ENCODE peak calls at places on chromosomes 5 and 9, in four cellular contexts. I is fibroblast of mammary gland; W is HCT116; E is CD8-positive, alpha-beta T cell. F is an unnamed sample.
A peak's percentile ranks its signal among the peaks of the same experiment; 100 is the strongest.

GRCh38 chr5:107855171-107855570 is 184.4 kb upstream of the EFNA5 start:
- DNase-seq in I (peak; percentile 11), W (no peak), E (no peak), F (no peak)

GRCh38 chr5:42454216-42454995 is 31.2 kb downstream of the GHR start:
- DNase-seq in I (peak; percentile 34), W (no peak), E (no peak), F (no peak)

GRCh38 chr9:35603506-35603985 is 1.5 kb upstream of the TESK1 start:
- DNase-seq in I (peak; percentile 91), W (no peak), E (no peak), F (peak; percentile 13)

GRCh38 chr9:24766081-24766480 is 220.4 kb upstream of the IZUMO3 start:
- DNase-seq in I (no peak), W (no peak), E (no peak), F (no peak)

GRCh38 chr9:22158983-22159382 is 149.9 kb upstream of the CDKN2B start:
- DNase-seq in I (peak; percentile 96), W (peak; percentile 7), E (no peak), F (no peak)

GRCh38 chr9:97772145-97772544 is 75.0 kb upstream of the XPA start:
- DNase-seq in I (no peak), W (no peak), E (no peak), F (no peak)

GRCh38 chr5:79697222-79698164 is 7.9 kb downstream of the CMYA5 start:
- DNase-seq in I (peak; percentile 43), W (no peak), E (no peak), F (no peak)

GRCh38 chr9:97284798-97285197 is 22.7 kb upstream of the CCDC180 start:
- DNase-seq in I (no peak), W (no peak), E (no peak), F (no peak)

GRCh38 chr9:127915801-127916664 is 808 bp downstream of the ST6GALNAC4 start:
- DNase-seq in I (no peak), W (no peak), E (no peak), F (no peak)

GRCh38 chr5:77963795-77964194 is 187.7 kb upstream of the TBCA start:
- DNase-seq in I (no peak), W (no peak), E (no peak), F (no peak)

GRCh38 chr9:5630038-5630507 is 1.2 kb downstream of the RIC1 start:
- DNase-seq in I (peak; percentile 56), W (no peak), E (no peak), F (no peak)

GRCh38 chr5:99058466-99058865 is 129.7 kb upstream of the CHD1 start:
- DNase-seq in I (no peak), W (no peak), E (no peak), F (no peak)

GRCh38 chr9:90420211-90420610 is 222.4 kb downstream of the DIRAS2 start:
- DNase-seq in I (no peak), W (no peak), E (no peak), F (no peak)

GRCh38 chr5:175809531-175810121 is 61.8 kb upstream of the CPLX2 start:
- DNase-seq in I (peak; percentile 80), W (peak; percentile 37), E (no peak), F (no peak)

GRCh38 chr5:172038167-172038566 is 31.7 kb upstream of the FBXW11 start:
- DNase-seq in I (no peak), W (no peak), E (no peak), F (no peak)

GRCh38 chr9:95018099-95018927 is 291.8 kb downstream of the AOPEP start:
- DNase-seq in I (peak; percentile 97), W (peak; percentile 32), E (no peak), F (no peak)

GRCh38 chr9:135907006-135907434 is 326 bp downstream of the CAMSAP1 start:
- DNase-seq in I (peak; percentile 24), W (no peak), E (no peak), F (no peak)

GRCh38 chr9:119961774-119962408 is 592.7 kb upstream of the BRINP1 start:
- DNase-seq in I (peak; percentile 45), W (peak; percentile 27), E (no peak), F (no peak)

GRCh38 chr9:211557-211956 is 3.1 kb upstream of the DOCK8 start:
- DNase-seq in I (peak; percentile 54), W (no peak), E (no peak), F (no peak)

GRCh38 chr9:123062306-123063171 is 29.1 kb downstream of the GPR21 start:
- DNase-seq in I (no peak), W (no peak), E (no peak), F (no peak)

GRCh38 chr9:80954521-80954920 is 734.8 kb downstream of the TLE1 start:
- DNase-seq in I (no peak), W (no peak), E (no peak), F (peak; percentile 2)

GRCh38 chr5:112844489-112844888 is 16.6 kb upstream of the SRP19 start:
- DNase-seq in I (no peak), W (no peak), E (no peak), F (no peak)

GRCh38 chr9:124886866-124887492 is 25.0 kb downstream of the ARPC5L start:
- DNase-seq in I (no peak), W (no peak), E (no peak), F (no peak)

GRCh38 chr9:124218438-124219289 is 39.1 kb upstream of the NEK6 start:
- DNase-seq in I (peak; percentile 55), W (peak; percentile 36), E (no peak), F (no peak)

GRCh38 chr5:9245071-9245470 is 300.8 kb downstream of the SEMA5A start:
- DNase-seq in I (peak; percentile 10), W (no peak), E (no peak), F (no peak)

GRCh38 chr5:176739461-176740051 is 70.8 kb upstream of the UNC5A start:
- DNase-seq in I (no peak), W (no peak), E (no peak), F (no peak)

GRCh38 chr5:81825237-81825636 is 74.3 kb upstream of the SSBP2 start:
- DNase-seq in I (peak; percentile 93), W (no peak), E (no peak), F (no peak)

GRCh38 chr5:129905467-129906176 is 1.4 kb downstream of the CHSY3 start:
- DNase-seq in I (peak; percentile 21), W (no peak), E (no peak), F (no peak)

GRCh38 chr5:129904102-129904666 is at the start of gene CHSY3:
- DNase-seq in I (peak; percentile 72), W (peak; percentile 46), E (no peak), F (peak; percentile 13)

GRCh38 chr5:129903466-129904101 is 681 bp upstream of the CHSY3 start:
- DNase-seq in I (no peak), W (no peak), E (no peak), F (no peak)

GRCh38 chr5:129904667-129905466 is 602 bp downstream of the CHSY3 start:
- DNase-seq in I (peak; percentile 10), W (no peak), E (no peak), F (no peak)

DNA sequence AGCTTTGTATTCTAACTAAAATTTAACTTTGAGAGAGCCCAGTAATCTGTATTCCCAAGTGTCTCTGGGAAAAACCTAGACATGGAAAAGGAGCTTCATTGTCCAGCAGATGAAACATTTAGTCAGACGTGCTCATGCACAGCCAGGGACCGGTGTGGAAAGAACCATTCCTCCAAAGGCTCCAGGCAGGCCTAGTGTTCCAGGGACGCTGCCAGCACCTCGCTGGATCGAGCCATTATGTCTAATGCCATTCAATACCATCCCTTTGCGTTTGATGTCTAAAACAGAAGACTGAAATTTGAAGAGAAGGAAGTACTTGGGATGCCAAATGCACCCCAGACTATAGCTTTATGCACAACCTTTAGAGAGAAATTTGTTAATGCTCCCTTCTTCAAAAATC is 1.5 kb upstream of the CHSY3 start:
- DNase-seq in I (no peak), W (no peak), E (no peak), F (no peak)
- H3K4me3 ChIP-seq in I (no peak overlapping the region), W (no peak overlapping the region), E (no peak overlapping the region), F (no peak overlapping the region)

GRCh38 chr5:73446631-73447233 is 1.8 kb downstream of the FOXD1 start:
- DNase-seq in I (no peak), W (no peak), E (no peak), F (no peak)
- H3K4me3 ChIP-seq in I (peak overlapping the region; percentile 51), W (peak overlapping the region; percentile 64), E (no peak overlapping the region), F (peak overlapping the region; percentile 44)

DNA sequence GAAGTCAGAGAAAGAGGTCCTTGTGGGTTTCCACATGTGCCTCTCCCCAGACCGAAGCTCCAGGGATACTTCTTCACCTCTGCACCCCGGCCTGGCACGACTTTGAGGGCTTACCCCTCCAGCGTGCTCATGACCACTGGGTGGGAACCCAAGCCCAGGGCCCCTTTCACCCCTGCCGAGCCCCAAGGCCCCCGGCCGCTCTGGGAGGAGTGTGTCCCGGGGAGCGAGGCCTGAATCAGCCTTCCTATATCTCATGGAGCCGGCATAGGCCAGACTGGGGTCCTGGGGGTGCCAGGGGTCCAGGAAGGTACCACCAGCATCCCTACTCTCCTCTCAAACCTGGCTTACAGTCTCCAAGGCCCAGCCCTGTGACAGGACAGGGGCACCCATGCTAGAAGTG is 17.1 kb downstream of the TERT start:
- DNase-seq in I (no peak), W (no peak), E (no peak), F (no peak)
- H3K4me3 ChIP-seq in I (no peak overlapping the region), W (no peak overlapping the region), E (no peak overlapping the region), F (no peak overlapping the region)

DNA sequence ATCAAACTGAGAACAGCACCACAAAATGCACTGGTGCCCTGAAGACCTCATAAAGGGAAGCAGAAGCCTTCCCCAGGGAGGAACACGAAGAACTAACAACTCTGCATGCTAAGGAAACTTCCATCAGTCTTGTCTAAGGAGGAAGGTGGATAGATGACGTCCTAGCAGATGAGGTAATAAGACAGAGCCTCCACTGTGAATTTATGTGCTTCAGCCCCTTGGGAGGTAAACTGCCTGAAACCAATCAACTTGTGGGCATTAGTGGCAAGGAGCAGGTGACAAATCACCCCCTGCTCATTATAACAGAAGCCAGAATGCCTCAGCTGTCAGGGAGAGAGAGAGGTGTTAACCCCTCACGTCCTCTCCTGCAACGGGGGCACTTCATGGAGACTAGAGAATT is 48.9 kb upstream of the SPIN1 start:
- DNase-seq in I (no peak), W (no peak), E (no peak), F (no peak)
- H3K4me3 ChIP-seq in I (no peak overlapping the region), W (no peak overlapping the region), E (no peak overlapping the region), F (no peak overlapping the region)

GRCh38 chr5:10599113-10599512 is 35.2 kb downstream of the ANKRD33B start:
- DNase-seq in I (no peak), W (no peak), E (no peak), F (no peak)

GRCh38 chr5:10601246-10602030 is 37.6 kb downstream of the ANKRD33B start:
- DNase-seq in I (peak; percentile 97), W (peak; percentile 16), E (no peak), F (peak; percentile 18)

GRCh38 chr5:10600629-10601245 is 36.9 kb downstream of the ANKRD33B start:
- DNase-seq in I (peak; percentile 37), W (no peak), E (no peak), F (no peak)

GRCh38 chr5:10602031-10602806 is 38.3 kb downstream of the ANKRD33B start:
- DNase-seq in I (no peak), W (no peak), E (no peak), F (no peak)

GRCh38 chr5:10599828-10600227 is 36.0 kb downstream of the ANKRD33B start:
- DNase-seq in I (peak; percentile 80), W (no peak), E (no peak), F (no peak)
- H3K4me3 ChIP-seq in I (no peak overlapping the region), W (no peak overlapping the region), E (no peak overlapping the region), F (no peak overlapping the region)

F was measured in LNCaP clone FGC.